ENCODE peak calls at places on chromosomes 13 and 19, in ten cellular contexts. Z is brain microvascular endothelial cell; I is cardiac muscle cell; M is HCT116; G is HL-60; D is endothelial cell of umbilical vein; T is CD8-positive, alpha-beta T cell; Y is heart right ventricle; Q is fibroblast of lung; L is Peyer's patch. B is an unnamed sample.

GRCh38 chr13:48583859-48584311 is 51.0 kb upstream of the RCBTB2 start:
- DNase-seq in D (peak), Q (no peak), I (no peak), M (no peak), Y (no peak), G (no peak), Z (no peak), L (no peak), T (no peak), B (no peak)

GRCh38 chr13:21022694-21023325 is 38.6 kb downstream of the LATS2 start:
- DNase-seq in I (no peak), G (no peak), M (no peak), Y (no peak), Q (no peak), L (no peak), T (no peak), D (no peak), Z (no peak), B (no peak)

GRCh38 chr13:99617474-99618255 is 116.4 kb downstream of the TM9SF2 start:
- DNase-seq in M (peak), Y (peak), I (peak), Z (peak), Q (peak), G (no peak), T (peak), L (no peak), D (peak), B (no peak)

GRCh38 chr13:89733686-89734085 is 1613.8 kb upstream of the MIR17HG start:
- DNase-seq in M (no peak), D (no peak), Z (no peak), Y (no peak), Q (no peak), I (no peak), T (no peak), G (no peak), L (no peak), B (no peak)

GRCh38 chr13:99307648-99308339 is 595 bp upstream of the GPR183 start:
- DNase-seq in Y (no peak), Z (peak), Q (peak), I (peak), D (peak), G (peak), T (peak), M (no peak), L (peak), B (no peak)

GRCh38 chr19:42282036-42282762 is 13.1 kb downstream of the CIC start:
- DNase-seq in Q (peak), D (no peak), Y (peak), I (no peak), L (no peak), T (no peak), Z (no peak), G (no peak), M (no peak), B (peak)

GRCh38 chr13:59863621-59864020 is 300.1 kb downstream of the DIAPH3 start:
- DNase-seq in L (no peak), Q (no peak), I (no peak), G (no peak), T (no peak), M (no peak), Y (no peak), Z (no peak), D (no peak), B (no peak)

GRCh38 chr13:30292325-30292724 is 15.0 kb downstream of the KATNAL1 start:
- DNase-seq in T (no peak), Z (no peak), G (no peak), L (no peak), I (no peak), D (no peak), Q (no peak), M (no peak), Y (no peak), B (no peak)

GRCh38 chr13:19781526-19781925 is 1.2 kb downstream of the PSPC1 start:
- DNase-seq in Z (no peak), L (no peak), T (no peak), Y (no peak), I (no peak), Q (peak), M (no peak), D (peak), G (peak), B (no peak)

GRCh38 chr13:48496271-48496670 is 36.6 kb downstream of the RCBTB2 start:
- DNase-seq in D (peak), Q (no peak), L (no peak), I (no peak), T (no peak), M (no peak), Y (no peak), G (no peak), Z (no peak), B (no peak)

GRCh38 chr19:18879579-18880373 is 16.2 kb downstream of the CERS1 start:
- DNase-seq in I (no peak), Q (no peak), L (no peak), Z (no peak), M (peak), Y (no peak), D (peak), T (peak), G (peak), B (peak)

GRCh38 chr13:59546178-59546577 is 617.5 kb downstream of the DIAPH3 start:
- DNase-seq in M (no peak), D (no peak), I (no peak), Z (no peak), Q (no peak), Y (no peak), G (no peak), T (no peak), L (no peak), B (no peak)

GRCh38 chr19:30158893-30159245 is 213.3 kb upstream of the ZNF536 start:
- DNase-seq in Q (no peak), Y (no peak), M (no peak), G (no peak), T (no peak), L (no peak), D (no peak), Z (no peak), I (no peak), B (no peak)

GRCh38 chr13:73865027-73865426 is 269.2 kb downstream of the KLF12 start:
- DNase-seq in L (no peak), T (no peak), M (no peak), Q (no peak), I (peak), Y (no peak), G (no peak), D (no peak), Z (no peak), B (no peak)

GRCh38 chr13:112976526-112976925 is 7.5 kb downstream of the MCF2L start:
- DNase-seq in D (no peak), T (no peak), Q (no peak), Y (no peak), Z (no peak), G (no peak), M (no peak), I (no peak), L (no peak), B (no peak)

GRCh38 chr19:51668167-51668566 is 21.5 kb upstream of the SIGLEC14 start:
- DNase-seq in Z (no peak), M (no peak), G (no peak), L (no peak), Y (no peak), D (no peak), Q (no peak), I (no peak), T (no peak), B (no peak)

GRCh38 chr13:92547256-92547655 is 679.4 kb upstream of the GPC6 start:
- DNase-seq in Z (peak), Y (no peak), M (no peak), G (no peak), T (no peak), Q (peak), L (no peak), D (no peak), I (peak), B (no peak)

GRCh38 chr13:102651392-102651791 is 43.5 kb downstream of the METTL21C start:
- DNase-seq in Z (no peak), M (no peak), I (peak), L (no peak), T (no peak), G (no peak), Y (no peak), Q (peak), D (peak), B (no peak)

GRCh38 chr13:66558511-66558910 is 671.6 kb downstream of the PCDH9 start:
- DNase-seq in I (peak), T (no peak), L (no peak), D (no peak), Z (no peak), G (peak), Q (peak), Y (no peak), M (no peak), B (peak)

GRCh38 chr19:14516746-14517438 is 1.3 kb downstream of the DNAJB1 start:
- DNase-seq in Q (no peak), G (no peak), D (peak), Z (no peak), L (no peak), I (no peak), Y (no peak), M (no peak), T (no peak), B (peak)

GRCh38 chr19:18771328-18772242 is 19.5 kb downstream of the COMP start:
- DNase-seq in M (no peak), I (no peak), L (no peak), D (no peak), Y (no peak), Q (no peak), G (peak), T (no peak), Z (no peak), B (no peak)

GRCh38 chr13:45545686-45546409 is 69.7 kb downstream of the ERICH6B start:
- DNase-seq in L (no peak), D (no peak), Z (no peak), G (no peak), Q (no peak), I (no peak), T (no peak), M (no peak), Y (no peak), B (no peak)

GRCh38 chr19:31261651-31262331 is 87.4 kb downstream of the TSHZ3 start:
- DNase-seq in M (no peak), Y (no peak), L (peak), D (no peak), Z (no peak), T (no peak), G (no peak), I (peak), Q (peak), B (no peak)

GRCh38 chr13:60329221-60329983 is 67.6 kb upstream of the TDRD3 start:
- DNase-seq in Z (peak), T (peak), D (peak), Q (peak), I (peak), M (peak), L (no peak), Y (no peak), G (peak), B (no peak)

GRCh38 chr13:99228737-99229691 is 28.4 kb downstream of the UBAC2 start:
- DNase-seq in Q (peak), L (no peak), M (no peak), T (no peak), D (no peak), Z (peak), Y (no peak), I (no peak), G (peak), B (no peak)

GRCh38 chr19:3603121-3603841 is 3.4 kb downstream of the TBXA2R start:
- DNase-seq in Y (no peak), M (no peak), L (no peak), I (no peak), D (no peak), G (no peak), T (peak), Z (no peak), Q (no peak), B (no peak)

GRCh38 chr19:49981603-49982593 is 20.9 kb upstream of the SIGLEC11 start:
- DNase-seq in L (no peak), Y (no peak), I (no peak), G (no peak), M (no peak), D (no peak), Q (no peak), T (no peak), Z (no peak), B (no peak)

GRCh38 chr19:38424272-38424671 is 1.7 kb downstream of the RASGRP4 start:
- DNase-seq in Z (no peak), Q (no peak), Y (no peak), L (no peak), I (no peak), T (no peak), M (no peak), D (no peak), G (no peak), B (no peak)

GRCh38 chr19:13195678-13196077 is 45.5 kb downstream of the IER2 start:
- DNase-seq in G (no peak), Q (no peak), L (peak), T (peak), M (no peak), I (no peak), Y (no peak), Z (no peak), D (no peak), B (peak)

DNA sequence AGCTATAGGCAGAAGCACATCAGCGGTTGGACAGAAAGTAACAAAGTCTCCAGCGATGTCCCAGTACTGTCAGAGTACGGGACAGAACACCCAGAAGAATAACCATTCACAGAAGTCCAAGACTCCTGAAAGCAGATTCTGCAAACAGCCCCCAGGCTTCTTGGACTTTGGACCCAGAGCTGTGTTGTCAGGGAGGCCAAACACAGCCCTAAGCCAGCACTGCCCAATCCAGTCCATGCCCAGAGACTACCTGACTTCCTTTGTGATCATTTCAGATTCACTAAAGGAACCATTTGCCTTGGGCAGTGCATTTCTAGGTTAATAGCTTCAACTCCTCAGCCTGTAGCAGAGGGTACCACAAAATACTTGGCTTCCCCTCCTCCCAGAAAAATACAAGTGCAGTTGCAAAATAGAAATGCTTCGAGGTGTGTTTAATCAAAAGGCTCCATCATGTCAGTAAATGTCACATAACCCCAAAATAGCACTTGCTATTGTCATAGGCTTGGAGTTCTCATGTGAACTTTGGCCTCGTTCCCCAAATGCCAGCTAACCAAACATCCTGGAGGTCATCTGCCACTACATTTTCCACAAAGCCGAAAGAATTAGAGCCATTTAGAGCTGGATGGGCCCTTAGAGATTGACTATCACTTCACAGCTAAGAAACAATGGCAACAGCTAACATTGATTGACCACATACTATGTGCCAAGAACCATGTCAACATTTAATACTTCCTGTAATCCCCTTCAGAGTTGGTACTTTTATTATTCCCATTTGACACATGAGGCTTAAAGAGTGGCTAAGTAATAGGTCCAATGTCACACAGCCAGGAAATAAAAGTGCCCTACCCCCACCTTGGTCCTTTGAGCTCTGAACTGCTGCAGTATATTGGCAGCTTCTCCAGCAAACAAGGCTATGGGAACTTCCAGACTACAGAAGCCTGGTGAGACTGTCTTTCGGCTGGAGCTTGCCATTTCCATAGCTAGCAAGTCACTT is 329.9 kb downstream of the FOXO1 start:
- DNase-seq in Z (no peak), T (no peak), G (no peak), I (no peak), Y (no peak), L (no peak), D (no peak), Q (no peak), M (no peak), B (no peak)
- H3K4me3 ChIP-seq in Z (no peak), T (no peak), G (no peak), I (no peak), Y (no peak), L (no peak), D (no peak), Q (no peak), M (no peak), B (no peak)

GRCh38 chr13:79405831-79406596 is at the start of gene RBM26:
- DNase-seq in Z (peak), I (peak), M (peak), Q (peak), D (peak), T (peak), L (peak), G (peak), Y (peak), B (peak)

GRCh38 chr13:79404361-79404760 is 1.7 kb downstream of the RBM26 start:
- DNase-seq in D (peak), Z (no peak), Y (no peak), I (no peak), T (no peak), Q (peak), M (no peak), G (peak), L (no peak), B (no peak)

GRCh38 chr13:79406597-79406908 is 498 bp upstream of the RBM26 start:
- DNase-seq in M (no peak), L (no peak), T (no peak), Y (no peak), G (no peak), Z (no peak), D (no peak), I (no peak), Q (no peak), B (no peak)

GRCh38 chr13:79405501-79405830 is 589 bp downstream of the RBM26 start:
- DNase-seq in M (no peak), D (peak), I (no peak), G (peak), Z (no peak), L (peak), Y (no peak), Q (no peak), T (no peak), B (no peak)

GRCh38 chr13:79404985-79405384 is 1.1 kb downstream of the RBM26 start:
- DNase-seq in Z (no peak), M (no peak), D (peak), I (no peak), Q (no peak), G (no peak), Y (no peak), T (no peak), L (peak), B (no peak)
- H3K27ac ChIP-seq in Z (peak), M (peak), D (peak), I (peak), Q (peak), G (peak), Y (peak), T (peak), L (peak), B (peak)

DNA sequence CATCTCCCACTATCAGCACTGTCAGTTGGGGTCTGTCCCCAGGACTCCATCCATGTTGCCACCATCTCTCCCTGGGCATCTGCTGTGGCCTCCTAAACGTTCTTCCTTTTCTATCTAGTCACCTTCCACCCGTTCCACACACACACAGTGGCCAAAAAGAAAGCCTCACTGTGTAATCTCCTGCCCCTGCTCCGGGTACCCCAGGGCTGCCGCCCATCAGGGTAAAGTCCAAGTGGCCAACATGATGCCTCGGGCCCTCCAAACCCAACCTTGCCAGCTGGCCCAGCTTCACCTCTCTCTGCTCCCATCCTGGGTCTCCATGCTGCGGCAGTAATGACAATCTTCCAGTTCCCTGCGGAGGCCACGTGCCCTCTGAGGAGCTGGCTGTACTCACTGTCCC is 29.4 kb upstream of the PEG3 start:
- DNase-seq in I (no peak), Q (no peak), Z (no peak), Y (no peak), L (no peak), D (no peak), T (no peak), M (no peak), G (no peak), B (no peak)
- H3K4me3 ChIP-seq in I (no peak), Q (no peak), Z (no peak), Y (no peak), L (no peak), D (no peak), T (no peak), M (no peak), G (no peak), B (no peak)

GRCh38 chr13:93900735-93901134 is 578.7 kb downstream of the DCT start:
- DNase-seq in D (no peak), I (peak), Z (no peak), Q (peak), Y (no peak), L (no peak), T (no peak), M (no peak), G (no peak), B (no peak)

DNA sequence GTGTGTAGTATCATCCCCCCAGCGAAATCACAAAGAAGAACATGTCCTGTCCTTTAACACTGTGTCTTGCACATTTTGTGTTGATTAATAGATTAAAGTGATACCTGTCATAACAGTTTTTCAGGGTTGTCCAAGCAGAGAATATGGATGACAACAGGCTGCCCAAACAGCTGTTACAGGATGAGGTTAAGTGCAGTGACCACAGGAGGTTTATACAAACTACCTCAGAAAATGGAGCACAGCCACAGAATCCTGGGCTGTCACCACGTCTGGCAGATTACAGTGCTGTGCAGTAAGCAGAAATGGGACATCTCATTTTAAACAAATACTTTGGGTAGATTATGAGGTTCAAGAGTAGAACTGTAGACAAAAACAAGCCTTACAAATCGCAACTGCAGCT is 575.6 kb downstream of the DCT start:
- DNase-seq in Z (no peak), T (no peak), Y (no peak), G (no peak), M (no peak), L (no peak), I (no peak), D (no peak), Q (peak), B (no peak)
- H3K27ac ChIP-seq in Z (no peak), T (no peak), Y (no peak), G (no peak), M (no peak), L (no peak), I (no peak), D (no peak), Q (no peak), B (no peak)

DNA sequence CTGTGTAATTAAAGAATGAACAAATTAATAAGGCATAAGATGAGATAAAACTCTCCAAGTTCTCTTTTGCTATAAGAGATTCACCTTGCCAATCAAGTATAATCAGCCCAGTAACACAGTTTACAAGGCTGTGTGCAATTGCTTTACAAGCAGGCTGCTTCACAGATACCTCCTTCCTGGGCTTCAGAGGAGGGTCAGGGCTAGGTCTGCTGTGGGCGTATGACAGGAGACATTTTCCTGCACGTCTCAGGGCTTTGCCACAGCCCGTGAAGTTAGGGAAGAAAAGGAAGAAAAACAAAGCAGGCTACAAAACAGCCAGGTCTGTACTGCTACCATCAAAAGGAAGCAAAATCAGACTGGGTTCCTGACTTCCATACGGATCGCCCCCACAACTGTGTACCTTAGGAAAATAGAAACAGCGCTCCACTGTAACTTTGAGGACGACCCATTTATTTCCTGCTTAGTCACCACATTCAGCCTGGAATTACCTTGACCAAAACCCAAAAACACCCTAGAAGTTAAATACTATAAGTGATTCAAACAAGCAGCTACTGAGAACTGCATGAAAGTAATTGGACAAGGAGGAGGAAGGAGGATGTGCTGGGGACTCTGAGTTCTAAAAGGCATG is 12.4 kb downstream of the EFNB2 start:
- DNase-seq in Q (no peak), T (no peak), D (peak), Z (peak), M (no peak), I (no peak), G (no peak), Y (no peak), L (no peak), B (no peak)
- H3K4me3 ChIP-seq in Q (no peak), T (no peak), D (no peak), Z (no peak), M (no peak), I (no peak), G (no peak), Y (peak), L (no peak), B (no peak)

B was measured in CD4-positive, alpha-beta memory T cell.